ENCODE peak calls at places on chromosomes 11 and 22, in seven cellular contexts. Q is effector CD8-positive, alpha-beta T cell; V is CD8-positive, alpha-beta memory T cell; M is stimulated activated CD8-positive, alpha-beta memory T cell treated with anti-CD3 and anti-CD28 coated beads, Interleukin-15, amount 100 ng/mL, for 24 hours; X is NCI-H187 treated with DMSO at 0.1 percent for 48 hours; W is neuronal stem cell; P is naive thymus-derived CD4-positive, alpha-beta T cell. F is an unnamed sample.

GRCh38 chr11:116610190-116610589 is 162.6 kb downstream of the BUD13 start:
- DNase-seq in Q (no peak), M (no peak), V (no peak), X (no peak), W (no peak), P (no peak), F (peak; percentile 63)

GRCh38 chr11:17542249-17542648 is 2.0 kb downstream of the USH1C start:
- DNase-seq in V (no peak), X (no peak), Q (no peak), P (no peak), M (no peak), W (no peak), F (no peak)

GRCh38 chr11:120182790-120183491 is 27.9 kb upstream of the OAF start:
- DNase-seq in Q (no peak), M (no peak), P (no peak), V (no peak), W (no peak), X (no peak), F (peak; percentile 8)

GRCh38 chr11:72629266-72629665 is 45.0 kb downstream of the PDE2A start:
- DNase-seq in V (no peak), W (no peak), P (no peak), X (no peak), M (no peak), Q (no peak), F (no peak)

GRCh38 chr11:2518983-2519340 is 74.2 kb downstream of the KCNQ1 start:
- DNase-seq in Q (no peak), W (no peak), M (no peak), X (no peak), V (no peak), P (no peak), F (no peak)

GRCh38 chr11:123654566-123655081 is at the start of gene SCN3B:
- DNase-seq in V (no peak), M (no peak), Q (no peak), W (peak; percentile 72), X (peak; percentile 64), P (no peak), F (peak; percentile 53)

GRCh38 chr11:2267871-2268825 is 2.2 kb downstream of the ASCL2 start:
- DNase-seq in W (no peak), X (no peak), P (no peak), V (no peak), Q (no peak), M (no peak), F (no peak)

GRCh38 chr22:35132568-35132967 is 66.6 kb downstream of the ISX start:
- DNase-seq in M (no peak), X (no peak), P (no peak), Q (no peak), V (no peak), W (no peak), F (no peak)

GRCh38 chr11:33045551-33046255 is 6.3 kb downstream of the TCP11L1 start:
- DNase-seq in Q (no peak), M (no peak), W (no peak), V (no peak), P (no peak), X (no peak), F (no peak)

GRCh38 chr22:36341640-36342041 is 46.1 kb downstream of the MYH9 start:
- DNase-seq in P (no peak), W (no peak), Q (no peak), V (no peak), M (no peak), X (no peak), F (no peak)

GRCh38 chr22:30185129-30185528 is 61.4 kb downstream of the LIF start:
- DNase-seq in P (no peak), V (no peak), X (no peak), M (no peak), Q (no peak), W (no peak), F (no peak)

GRCh38 chr11:66546368-66546965 is at the start of gene ACTN3:
- DNase-seq in P (no peak), M (no peak), V (no peak), Q (no peak), W (peak; percentile 66), X (no peak), F (peak; percentile 42)

GRCh38 chr11:67468835-67469811 is at the start of gene TMEM134:
- DNase-seq in V (peak; percentile 86), X (no peak), W (peak; percentile 88), P (peak; percentile 90), M (peak; percentile 95), Q (peak; percentile 88), F (peak; percentile 94)